ENCODE peak calls at places on chromosomes 2 and 18, in seven cellular contexts. I is esophagus squamous epithelium; L is CD8-positive, alpha-beta T cell; A is colonic mucosa; X is heart left ventricle; J is foreskin keratinocyte; N is CD4-positive, alpha-beta T cell. D is an unnamed sample.

GRCh38 chr2:215728504-215729065 is 284.8 kb downstream of the MREG start:
- DNase-seq in I (no peak), L (no peak), A (no peak), X (no peak), J (peak; percentile 76), N (no peak), D (no peak)

GRCh38 chr2:102187191-102188150 is 648 bp downstream of the IL1RL2 start:
- DNase-seq in I (no peak), L (peak; percentile 24), A (peak; percentile 60), X (peak; percentile 65), J (peak; percentile 39), N (peak; percentile 41), D (no peak)

GRCh38 chr2:32977228-32977758 is 30.5 kb downstream of the LTBP1 start:
- DNase-seq in I (no peak), L (no peak), A (peak; percentile 97), X (peak; percentile 81), J (peak; percentile 82), N (no peak), D (peak; percentile 78)

GRCh38 chr2:5077479-5078089 is 614.6 kb upstream of the SOX11 start:
- DNase-seq in I (no peak), L (no peak), A (no peak), X (no peak), J (no peak), N (no peak), D (no peak)

GRCh38 chr18:40867452-40867851 is 1087.6 kb upstream of the PIK3C3 start:
- DNase-seq in I (no peak), L (no peak), A (no peak), X (no peak), J (peak; percentile 95), N (no peak), D (no peak)

GRCh38 chr2:16138811-16139662 is 198.7 kb downstream of the MYCN start:
- DNase-seq in I (no peak), L (no peak), A (no peak), X (no peak), J (no peak), N (no peak), D (no peak)

GRCh38 chr2:8614646-8615045 is 67.2 kb upstream of the ID2 start:
- DNase-seq in I (no peak), L (no peak), A (no peak), X (no peak), J (no peak), N (no peak), D (no peak)

GRCh38 chr2:129201636-129202035 is 777.8 kb upstream of the RAB6C start:
- DNase-seq in I (no peak), L (no peak), A (no peak), X (no peak), J (no peak), N (no peak), D (no peak)

GRCh38 chr2:197873293-197873701 is 68.9 kb downstream of the PLCL1 start:
- DNase-seq in I (no peak), L (no peak), A (no peak), X (no peak), J (no peak), N (no peak), D (no peak)

GRCh38 chr18:26764177-26764576 is 101.3 kb downstream of the AQP4 start:
- DNase-seq in I (no peak), L (no peak), A (no peak), X (no peak), J (no peak), N (no peak), D (no peak)

GRCh38 chr18:26768388-26768787 is 97.1 kb downstream of the AQP4 start:
- DNase-seq in I (no peak), L (no peak), A (no peak), X (no peak), J (no peak), N (no peak), D (no peak)

GRCh38 chr18:26765498-26765897 is 100.0 kb downstream of the AQP4 start:
- DNase-seq in I (no peak), L (no peak), A (no peak), X (no peak), J (no peak), N (no peak), D (no peak)

GRCh38 chr18:26764584-26764983 is 100.9 kb downstream of the AQP4 start:
- DNase-seq in I (no peak), L (no peak), A (no peak), X (no peak), J (no peak), N (no peak), D (no peak)

DNA sequence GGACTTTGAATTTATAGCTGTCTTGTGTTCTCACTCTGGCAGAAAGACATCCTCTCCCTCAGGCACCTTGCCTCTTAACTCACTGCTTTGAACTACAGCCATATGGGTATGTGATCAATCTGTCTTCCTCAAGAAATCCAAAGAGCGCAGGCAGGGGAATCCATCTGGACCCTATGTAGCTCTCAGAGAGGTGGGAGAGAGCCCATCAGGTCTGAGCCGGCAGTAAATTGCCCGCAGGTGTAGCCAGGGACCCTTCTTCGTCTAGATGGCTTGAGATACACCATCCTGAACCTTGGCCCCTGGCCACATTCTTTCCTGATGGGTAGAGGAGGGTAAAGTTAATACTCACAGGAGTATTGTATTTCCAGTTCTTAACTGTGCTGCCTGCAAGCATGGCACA is 101.8 kb downstream of the AQP4 start:
- DNase-seq in I (no peak), L (no peak), A (no peak), X (no peak), J (no peak), N (no peak), D (no peak)
- TF ChIP-seq CTCF in I (no peak), L (no peak), A (no peak), X (no peak), J (no peak), N (no peak), D (no peak)

GRCh38 chr2:30447149-30448045 is at the start of gene LCLAT1:
- DNase-seq in I (peak; percentile 13), L (peak; percentile 85), A (peak; percentile 86), X (peak; percentile 87), J (peak; percentile 61), N (peak; percentile 74), D (peak; percentile 84)
- TF ChIP-seq CTCF in I (no peak), L (no peak), A (no peak), X (no peak), J (peak; percentile 29), N (no peak), D (no peak)

GRCh38 chr18:25223211-25223610 is 128.8 kb downstream of the ZNF521 start:
- DNase-seq in I (no peak), L (no peak), A (no peak), X (no peak), J (no peak), N (no peak), D (no peak)
- TF ChIP-seq CTCF in I (no peak), L (no peak), A (no peak), X (no peak), J (no peak), N (no peak), D (no peak)

DNA sequence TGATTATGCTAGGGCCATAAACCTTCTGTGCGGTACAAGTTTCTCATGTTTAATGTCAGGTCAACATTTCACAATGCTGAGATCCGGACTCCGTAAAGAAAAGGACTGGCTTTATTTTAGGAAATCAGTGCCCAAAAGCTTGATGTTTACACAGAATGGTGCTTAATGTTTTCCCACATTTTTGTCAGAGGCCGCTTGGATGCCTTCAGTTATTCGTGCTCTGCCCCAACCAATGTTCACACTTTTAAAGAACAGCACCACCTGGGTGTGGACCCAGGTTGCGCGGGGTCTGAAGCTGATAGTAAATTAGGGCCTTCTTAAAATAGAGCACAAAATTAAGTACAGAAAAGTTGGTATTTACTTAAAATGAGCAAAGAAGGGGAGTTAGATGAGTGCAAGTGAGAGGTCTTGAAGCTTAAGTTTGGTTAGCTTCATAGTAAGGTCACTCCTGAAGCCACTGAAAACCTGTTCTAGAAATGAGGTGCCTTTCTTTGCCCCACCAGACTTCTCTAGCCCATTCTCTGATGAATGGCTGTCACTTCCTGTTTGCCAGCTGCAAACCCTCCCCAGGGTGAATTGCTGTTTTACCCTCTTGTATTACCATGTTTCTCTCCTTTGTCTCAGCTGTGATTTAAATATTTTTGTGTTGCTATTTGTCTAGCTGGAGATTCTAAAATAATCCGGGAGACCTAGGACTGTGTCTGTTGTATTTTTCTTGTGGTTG is 20.5 kb downstream of the SLC3A1 start:
- DNase-seq in I (no peak), L (no peak), A (no peak), X (no peak), J (no peak), N (no peak), D (no peak)
- TF ChIP-seq CTCF in I (no peak), L (no peak), A (no peak), X (no peak), J (peak; percentile 16), N (no peak), D (no peak)

GRCh38 chr2:179842498-179843153 is 18.8 kb downstream of the ZNF385B start:
- DNase-seq in I (no peak), L (no peak), A (no peak), X (no peak), J (no peak), N (no peak), D (peak; percentile 30)
- TF ChIP-seq CTCF in I (no peak), L (no peak), A (no peak), X (peak; percentile 33), J (peak; percentile 44), N (no peak), D (peak; percentile 35)

D was measured in Calu3.